ENCODE peak calls at places on chromosomes 13 and 19, in six cellular contexts. X is astrocyte; F is CD8-positive, alpha-beta T cell; Y is lung; Q is upper lobe of right lung; U is CD4-positive, CD25-positive, alpha-beta regulatory T cell. H is an unnamed sample. For H3K4me1 and H3K36me3, the result is how much of the 10 kb centered on the place peaks cover.

GRCh38 chr19:47019431-47020041 is at the start of gene NPAS1:
- DNase-seq in X (no peak), F (no peak), Y (no peak), Q (no peak), U (no peak), H (no peak)

GRCh38 chr13:23960566-23961156 is 63.4 kb upstream of the C1QTNF9B start:
- DNase-seq in X (no peak), F (no peak), Y (no peak), Q (no peak), U (no peak), H (no peak)

GRCh38 chr19:57389194-57389729 is 392 bp upstream of the ZNF548 start:
- DNase-seq in X (no peak), F (no peak), Y (no peak), Q (no peak), U (no peak), H (no peak)

GRCh38 chr13:113493315-113493951 is 2.9 kb upstream of the DCUN1D2 start:
- DNase-seq in X (peak), F (no peak), Y (no peak), Q (no peak), U (no peak), H (no peak)

GRCh38 chr13:30647824-30648521 is 30.3 kb downstream of the USPL1 start:
- DNase-seq in X (no peak), F (no peak), Y (no peak), Q (no peak), U (no peak), H (no peak)

GRCh38 chr13:107715496-107715895 is 499.8 kb downstream of the LIG4 start:
- DNase-seq in X (no peak), F (no peak), Y (no peak), Q (no peak), U (no peak), H (no peak)

GRCh38 chr13:27792393-27793218 is at the start of gene GSX1:
- DNase-seq in X (peak), F (peak), Y (peak), Q (peak), U (no peak), H (peak)

GRCh38 chr19:33193864-33194362 is at the start of gene LRP3:
- DNase-seq in X (no peak), F (no peak), Y (no peak), Q (peak), U (no peak), H (no peak)

GRCh38 chr19:45161715-45162463 is 1.1 kb upstream of the NKPD1 start:
- DNase-seq in X (no peak), F (no peak), Y (no peak), Q (no peak), U (no peak), H (no peak)

GRCh38 chr19:52943884-52944643 is 18.6 kb downstream of the ZNF816 start:
- DNase-seq in X (no peak), F (no peak), Y (no peak), Q (no peak), U (no peak), H (no peak)

GRCh38 chr19:35266904-35267817 is 1.6 kb upstream of the USF2 start:
- DNase-seq in X (no peak), F (peak), Y (no peak), Q (peak), U (peak), H (peak)

GRCh38 chr19:49930483-49931011 is 1.2 kb upstream of the NUP62 start:
- DNase-seq in X (no peak), F (no peak), Y (no peak), Q (no peak), U (peak), H (no peak)

GRCh38 chr19:42594617-42595489 is at the start of gene CEACAM8:
- DNase-seq in X (no peak), F (no peak), Y (no peak), Q (no peak), U (no peak), H (no peak)

GRCh38 chr19:14544977-14545715 is 15.8 kb downstream of the TECR start:
- DNase-seq in X (no peak), F (no peak), Y (peak), Q (peak), U (no peak), H (no peak)

GRCh38 chr13:76965759-76966421 is 17.6 kb downstream of the ACOD1 start:
- DNase-seq in X (peak), F (no peak), Y (no peak), Q (no peak), U (no peak), H (no peak)

GRCh38 chr13:42119875-42120274 is 71.4 kb downstream of the DGKH start:
- DNase-seq in X (no peak), F (no peak), Y (no peak), Q (no peak), U (no peak), H (no peak)

GRCh38 chr19:18438331-18439024 is 545 bp upstream of the ISYNA1 start:
- DNase-seq in X (no peak), F (no peak), Y (no peak), Q (no peak), U (no peak), H (no peak)

GRCh38 chr13:51935326-51936171 is 73.8 kb downstream of the CCDC70 start:
- DNase-seq in X (no peak), F (no peak), Y (no peak), Q (no peak), U (no peak), H (no peak)

GRCh38 chr19:40662925-40663711 is 27.3 kb downstream of the NUMBL start:
- DNase-seq in X (peak), F (peak), Y (peak), Q (peak), U (peak), H (peak)

GRCh38 chr19:55459551-55459949 is 1.9 kb downstream of the ISOC2 start:
- DNase-seq in X (no peak), F (no peak), Y (no peak), Q (no peak), U (no peak), H (no peak)

GRCh38 chr19:23771761-23772667 is 13.3 kb upstream of the ZNF681 start:
- DNase-seq in X (no peak), F (no peak), Y (no peak), Q (no peak), U (no peak), H (no peak)

GRCh38 chr19:516884-517424 is 9.7 kb downstream of the TPGS1 start:
- DNase-seq in X (no peak), F (no peak), Y (no peak), Q (no peak), U (no peak), H (no peak)

GRCh38 chr13:113106053-113106452 is 462 bp downstream of the F7 start:
- DNase-seq in X (no peak), F (no peak), Y (no peak), Q (no peak), U (no peak), H (no peak)

GRCh38 chr13:75797256-75797655 is 161.1 kb downstream of the LMO7 start:
- DNase-seq in X (no peak), F (no peak), Y (no peak), Q (no peak), U (no peak), H (no peak)

GRCh38 chr13:112714366-112714765 is 24.5 kb downstream of the ATP11A start:
- DNase-seq in X (no peak), F (no peak), Y (no peak), Q (peak), U (no peak), H (no peak)

GRCh38 chr13:79917628-79918027 is 423.3 kb downstream of the SPRY2 start:
- DNase-seq in X (no peak), F (no peak), Y (no peak), Q (no peak), U (no peak), H (no peak)

GRCh38 chr19:46176116-46176860 is 28.2 kb downstream of the IGFL2 start:
- DNase-seq in X (no peak), F (no peak), Y (no peak), Q (no peak), U (no peak), H (no peak)

GRCh38 chr19:45117167-45117594 is 24.2 kb downstream of the PPP1R37 start:
- DNase-seq in X (peak), F (peak), Y (no peak), Q (peak), U (no peak), H (no peak)

GRCh38 chr13:24097667-24098066 is 62.9 kb upstream of the SPATA13 start:
- DNase-seq in X (no peak), F (no peak), Y (no peak), Q (no peak), U (no peak), H (no peak)

GRCh38 chr19:4359627-4360000 is 16.3 kb downstream of the MPND start:
- DNase-seq in X (no peak), F (no peak), Y (no peak), Q (no peak), U (no peak), H (no peak)

GRCh38 chr13:41544824-41545707 is 87.7 kb downstream of the RGCC start:
- DNase-seq in X (peak), F (no peak), Y (no peak), Q (no peak), U (no peak), H (no peak)

GRCh38 chr13:113879506-113880360 is 15.9 kb upstream of the GAS6 start:
- DNase-seq in X (no peak), F (peak), Y (no peak), Q (no peak), U (no peak), H (no peak)

DNA sequence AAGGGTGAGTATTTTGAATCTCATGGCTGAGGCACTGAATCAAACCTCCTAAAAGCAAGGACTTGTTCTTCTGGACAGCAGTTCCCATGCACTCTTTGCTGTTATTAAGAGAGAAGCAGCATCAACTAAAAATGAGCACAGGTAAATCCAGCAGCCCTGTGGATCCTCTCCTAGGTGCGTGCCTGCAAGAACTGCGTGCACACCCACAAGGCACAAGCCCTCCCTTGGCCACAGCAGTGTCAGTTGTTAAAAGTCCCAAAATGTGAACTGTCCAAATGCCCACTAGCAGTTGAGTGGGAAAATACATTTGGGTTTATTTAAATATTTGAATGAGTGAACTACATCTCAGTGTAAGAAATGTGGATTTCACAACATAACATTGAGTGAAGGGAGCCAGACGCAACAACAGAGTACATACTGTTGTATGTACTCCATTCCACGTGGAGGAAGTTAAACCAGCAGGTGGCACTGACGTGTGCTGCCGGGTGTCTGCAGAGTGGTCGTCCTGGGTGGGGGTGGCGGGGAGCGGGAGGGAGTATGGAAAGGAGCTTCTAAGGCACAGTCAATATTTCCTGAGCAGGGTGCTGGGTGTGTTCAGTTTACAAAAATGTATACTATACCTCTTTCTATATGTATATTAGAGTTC is 266.4 kb downstream of the NALCN start:
- DNase-seq in X (peak), F (no peak), Y (no peak), Q (no peak), U (no peak), H (no peak)
- H3K4me1 ChIP-seq in X (under half), F (under half), Y (under half), Q (under half), U (under half), H (under half)

DNA sequence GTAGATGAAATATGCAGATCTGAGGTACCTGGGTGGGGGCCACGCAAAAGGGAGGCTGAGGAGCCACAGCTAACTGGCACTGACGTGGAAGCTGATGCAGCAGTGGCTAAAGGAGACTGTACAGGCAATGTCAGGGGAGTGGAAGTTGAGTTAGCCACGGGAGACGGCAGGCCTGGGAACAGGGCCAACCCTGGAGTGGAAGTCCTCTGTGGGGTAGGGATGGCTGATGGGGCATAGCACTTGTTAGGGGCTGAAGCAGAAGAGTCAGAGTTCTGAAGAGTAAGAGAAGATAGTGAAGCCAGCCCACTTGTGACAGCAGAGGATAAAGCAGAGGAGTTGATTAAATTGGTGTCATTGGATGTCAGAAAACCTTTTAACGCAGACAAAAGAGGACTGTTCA is 22.8 kb upstream of the STOML3 start:
- DNase-seq in X (no peak), F (no peak), Y (no peak), Q (no peak), U (no peak), H (no peak)
- H3K36me3 ChIP-seq in X (under half), F (under half), Y (under half), Q (half or more), U (half or more), H (under half)

GRCh38 chr19:2305424-2305823 is 2.5 kb downstream of the LINGO3 start:
- DNase-seq in X (no peak), F (no peak), Y (no peak), Q (no peak), U (no peak), H (no peak)

GRCh38 chr19:2305974-2306806 is 1.8 kb downstream of the LINGO3 start:
- DNase-seq in X (no peak), F (no peak), Y (no peak), Q (no peak), U (no peak), H (no peak)

GRCh38 chr19:2306971-2307370 is 983 bp downstream of the LINGO3 start:
- DNase-seq in X (no peak), F (no peak), Y (no peak), Q (no peak), U (no peak), H (no peak)

GRCh38 chr19:2308114-2308556 is at the start of gene LINGO3:
- DNase-seq in X (no peak), F (no peak), Y (no peak), Q (no peak), U (no peak), H (no peak)

DNA sequence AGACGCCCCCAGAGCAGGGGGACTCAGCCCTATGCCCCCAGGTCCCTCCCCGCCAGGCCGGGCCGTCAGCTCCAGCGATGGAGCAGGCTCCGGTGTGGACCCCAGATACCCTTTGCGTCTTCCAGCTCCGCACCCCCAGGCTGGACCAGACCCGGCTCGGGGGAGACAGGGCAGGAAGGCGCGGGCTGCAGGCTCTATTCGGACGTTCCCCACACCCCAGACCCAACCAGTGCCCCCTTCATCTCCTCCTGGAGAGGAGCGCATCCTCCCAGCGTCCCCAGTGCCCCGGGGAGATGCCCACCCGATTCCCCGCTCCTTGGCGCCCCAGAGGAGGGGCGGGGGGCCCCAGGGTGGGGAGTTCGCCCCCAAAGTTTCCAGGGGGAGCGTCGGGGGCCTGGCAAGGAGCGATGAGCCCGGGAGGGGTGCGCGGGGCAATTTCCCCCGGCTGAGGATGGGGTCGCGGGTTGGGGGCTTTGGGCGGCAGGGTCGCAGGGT is 389 bp downstream of the LINGO3 start:
- DNase-seq in X (no peak), F (no peak), Y (no peak), Q (no peak), U (no peak), H (no peak)
- H3K4me3 ChIP-seq in X (no peak), F (no peak), Y (no peak), Q (no peak), U (no peak), H (no peak)

GRCh38 chr13:111344471-111345191 is 24.2 kb downstream of the TEX29 start:
- DNase-seq in X (peak), F (no peak), Y (peak), Q (peak), U (no peak), H (no peak)
- H3K4me1 ChIP-seq in X (under half), F (under half), Y (under half), Q (under half), U (under half), H (under half)

DNA sequence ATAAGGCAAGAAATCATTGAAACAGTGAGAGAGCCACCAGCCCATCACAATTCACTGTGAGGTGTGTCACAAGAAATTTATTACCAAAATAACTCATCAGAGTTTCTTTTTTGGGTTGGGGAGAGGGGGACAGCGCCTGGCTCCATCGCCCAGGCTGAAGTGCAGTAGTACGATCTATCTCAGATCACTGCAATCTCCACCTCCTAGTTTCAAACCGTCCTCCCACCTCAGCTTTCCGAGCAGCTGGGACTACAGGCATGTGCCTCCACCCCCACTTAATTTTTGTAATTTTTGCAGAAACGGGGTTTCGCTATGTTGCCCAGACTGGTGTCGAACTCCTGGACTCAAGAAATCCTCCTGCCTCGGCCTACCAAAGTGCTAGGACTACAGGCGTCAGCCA is 3.6 kb downstream of the IFNL1 start:
- DNase-seq in X (no peak), F (no peak), Y (no peak), Q (no peak), U (no peak), H (no peak)
- H3K36me3 ChIP-seq in X (under half), F (under half), Y (under half), Q (under half), U (under half), H (under half)

GRCh38 chr13:84653915-84654534 is 771.8 kb upstream of the SLITRK1 start:
- DNase-seq in X (no peak), F (no peak), Y (no peak), Q (no peak), U (no peak), H (no peak)

GRCh38 chr13:84655677-84656076 is 773.4 kb upstream of the SLITRK1 start:
- DNase-seq in X (peak), F (no peak), Y (no peak), Q (no peak), U (no peak), H (no peak)

GRCh38 chr13:84658881-84659661 is 776.8 kb upstream of the SLITRK1 start:
- DNase-seq in X (peak), F (no peak), Y (no peak), Q (no peak), U (no peak), H (no peak)

GRCh38 chr13:84651288-84651687 is 769.0 kb upstream of the SLITRK1 start:
- DNase-seq in X (peak), F (no peak), Y (no peak), Q (no peak), U (no peak), H (no peak)

GRCh38 chr13:84654654-84655244 is 772.5 kb upstream of the SLITRK1 start:
- DNase-seq in X (no peak), F (no peak), Y (no peak), Q (no peak), U (no peak), H (no peak)
- H3K4me3 ChIP-seq in X (no peak), F (no peak), Y (no peak), Q (no peak), U (no peak), H (no peak)